ENCODE peak calls at places on chromosomes 11 and 22, in five cellular contexts. One of them, this sample, is unnamed.

GRCh38 chr11:110438017-110438416 is 8.3 kb downstream of the FDX1 start:
- DNase-seq in GM12878: no peak
- DNase-seq in K562: no peak
- DNase-seq in A549: no peak
- DNase-seq in H1: no peak
- DNase-seq in this sample: no peak

GRCh38 chr11:96384156-96384555 is 5.6 kb downstream of the CCDC82 start:
- DNase-seq in A549: no peak
- DNase-seq in H1: no peak
- DNase-seq in GM12878: no peak
- DNase-seq in K562: no peak
- DNase-seq in this sample: no peak

GRCh38 chr22:39699631-39700348 is 129.2 kb downstream of the CACNA1I start:
- DNase-seq in H1: no peak
- DNase-seq in A549: no peak
- DNase-seq in K562: no peak
- DNase-seq in GM12878: no peak
- DNase-seq in this sample: no peak

GRCh38 chr11:65116370-65117205 is 913 bp downstream of the ZNHIT2 start:
- DNase-seq in H1: peak
- DNase-seq in K562: peak
- DNase-seq in A549: no peak
- DNase-seq in GM12878: no peak
- DNase-seq in this sample: peak

GRCh38 chr11:27205269-27205668 is 157.7 kb downstream of the CCDC34 start:
- DNase-seq in K562: no peak
- DNase-seq in A549: no peak
- DNase-seq in H1: no peak
- DNase-seq in GM12878: no peak
- DNase-seq in this sample: no peak

GRCh38 chr22:27603111-27603822 is 198.3 kb downstream of the MN1 start:
- DNase-seq in GM12878: no peak
- DNase-seq in H1: no peak
- DNase-seq in A549: no peak
- DNase-seq in K562: no peak
- DNase-seq in this sample: no peak

GRCh38 chr11:84812351-84813083 is 814.6 kb downstream of the DLG2 start:
- DNase-seq in GM12878: no peak
- DNase-seq in H1: no peak
- DNase-seq in A549: no peak
- DNase-seq in K562: no peak
- DNase-seq in this sample: no peak

GRCh38 chr22:37198290-37199102 is 10.4 kb upstream of the C1QTNF6 start:
- DNase-seq in H1: peak
- DNase-seq in K562: peak
- DNase-seq in GM12878: no peak
- DNase-seq in A549: peak
- DNase-seq in this sample: peak

GRCh38 chr22:30879398-30879797 is 89.2 kb downstream of the MORC2 start:
- DNase-seq in K562: no peak
- DNase-seq in A549: no peak
- DNase-seq in H1: no peak
- DNase-seq in GM12878: no peak
- DNase-seq in this sample: no peak

GRCh38 chr11:75508051-75508561 is 17.6 kb downstream of the GDPD5 start:
- DNase-seq in A549: no peak
- DNase-seq in GM12878: peak
- DNase-seq in H1: no peak
- DNase-seq in K562: no peak
- DNase-seq in this sample: no peak

GRCh38 chr11:24575392-24575791 is 78.5 kb downstream of the LUZP2 start:
- DNase-seq in GM12878: no peak
- DNase-seq in H1: no peak
- DNase-seq in A549: no peak
- DNase-seq in K562: no peak
- DNase-seq in this sample: peak

GRCh38 chr11:45665933-45666647 is 668 bp upstream of the CHST1 start:
- DNase-seq in A549: no peak
- DNase-seq in GM12878: no peak
- DNase-seq in H1: peak
- DNase-seq in K562: no peak
- DNase-seq in this sample: no peak

GRCh38 chr11:77374611-77375031 is 73.1 kb upstream of the GDPD4 start:
- DNase-seq in GM12878: no peak
- DNase-seq in K562: no peak
- DNase-seq in H1: no peak
- DNase-seq in A549: no peak
- DNase-seq in this sample: peak

GRCh38 chr11:134124660-134125451 is 56.0 kb downstream of the JAM3 start:
- DNase-seq in H1: peak
- DNase-seq in K562: no peak
- DNase-seq in GM12878: no peak
- DNase-seq in A549: no peak
- DNase-seq in this sample: peak

GRCh38 chr22:30159561-30160353 is 79.5 kb downstream of the HORMAD2 start:
- DNase-seq in A549: peak
- DNase-seq in H1: no peak
- DNase-seq in K562: no peak
- DNase-seq in GM12878: no peak
- DNase-seq in this sample: peak

GRCh38 chr22:43114958-43115357 is 4.4 kb downstream of the BIK start:
- DNase-seq in A549: no peak
- DNase-seq in H1: no peak
- DNase-seq in K562: no peak
- DNase-seq in GM12878: no peak
- DNase-seq in this sample: no peak

GRCh38 chr22:32106930-32107329 is 52.2 kb downstream of the C22orf42 start:
- DNase-seq in A549: no peak
- DNase-seq in K562: no peak
- DNase-seq in H1: peak
- DNase-seq in GM12878: no peak
- DNase-seq in this sample: no peak

GRCh38 chr11:117218133-117218915 is 13.5 kb downstream of the PCSK7 start:
- DNase-seq in GM12878: no peak
- DNase-seq in A549: no peak
- DNase-seq in H1: no peak
- DNase-seq in K562: no peak
- DNase-seq in this sample: peak

GRCh38 chr11:47179655-47179991 is 2.9 kb upstream of the ARFGAP2 start:
- DNase-seq in GM12878: peak
- DNase-seq in K562: peak
- DNase-seq in A549: peak
- DNase-seq in H1: peak
- DNase-seq in this sample: peak

GRCh38 chr11:9138612-9139579 is 47.5 kb upstream of the SCUBE2 start:
- DNase-seq in A549: peak
- DNase-seq in H1: peak
- DNase-seq in GM12878: no peak
- DNase-seq in K562: no peak
- DNase-seq in this sample: peak
- TF ChIP-seq CEBPB in A549: no peak
- TF ChIP-seq CEBPB in H1: no peak
- TF ChIP-seq CEBPB in GM12878: no peak
- TF ChIP-seq CEBPB in K562: no peak
- TF ChIP-seq CEBPB in this sample: no peak

GRCh38 chr11:35115688-35116030 is 23.3 kb upstream of the CD44 start:
- DNase-seq in A549: no peak
- DNase-seq in GM12878: no peak
- DNase-seq in K562: no peak
- DNase-seq in H1: no peak
- DNase-seq in this sample: no peak
- TF ChIP-seq CEBPB in A549: no peak
- TF ChIP-seq CEBPB in GM12878: no peak
- TF ChIP-seq CEBPB in K562: no peak
- TF ChIP-seq CEBPB in H1: no peak
- TF ChIP-seq CEBPB in this sample: no peak

GRCh38 chr11:112253605-112254242 is 6.9 kb downstream of the PLET1 start:
- DNase-seq in A549: no peak
- DNase-seq in K562: no peak
- DNase-seq in H1: no peak
- DNase-seq in GM12878: no peak
- DNase-seq in this sample: no peak
- TF ChIP-seq CEBPB in A549: no peak
- TF ChIP-seq CEBPB in K562: peak
- TF ChIP-seq CEBPB in H1: no peak
- TF ChIP-seq CEBPB in GM12878: no peak
- TF ChIP-seq CEBPB in this sample: peak

DNA sequence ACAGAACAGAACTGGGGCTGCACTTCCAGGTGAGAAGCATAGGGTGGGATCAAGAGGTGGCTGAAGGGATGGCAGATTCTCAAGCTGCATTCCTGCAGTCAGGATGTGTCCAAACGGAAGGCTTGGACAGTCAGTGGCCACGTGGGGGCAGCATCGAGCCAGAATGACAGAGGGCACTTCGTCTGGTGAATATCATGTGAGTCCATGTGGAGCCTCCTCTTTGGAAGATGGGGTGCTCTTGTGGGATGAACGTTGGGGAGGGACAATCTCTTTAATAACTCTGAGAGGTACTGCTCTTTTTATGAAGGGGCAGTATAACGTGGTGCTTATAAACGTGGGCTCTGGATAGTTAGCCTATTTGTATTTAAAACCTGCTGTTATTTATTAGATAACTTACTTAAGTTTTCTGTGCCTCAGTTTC is 154.9 kb upstream of the NAV2 start:
- DNase-seq in A549: peak
- DNase-seq in H1: peak
- DNase-seq in K562: peak
- DNase-seq in GM12878: no peak
- DNase-seq in this sample: peak
- TF ChIP-seq CEBPB in A549: no peak
- TF ChIP-seq CEBPB in H1: no peak
- TF ChIP-seq CEBPB in K562: no peak
- TF ChIP-seq CEBPB in GM12878: no peak
- TF ChIP-seq CEBPB in this sample: no peak

GRCh38 chr11:107359701-107360100 is 97.9 kb downstream of the CWF19L2 start:
- DNase-seq in A549: no peak
- DNase-seq in GM12878: no peak
- DNase-seq in H1: no peak
- DNase-seq in K562: no peak
- DNase-seq in this sample: peak
- TF ChIP-seq CEBPB in A549: no peak
- TF ChIP-seq CEBPB in GM12878: no peak
- TF ChIP-seq CEBPB in H1: no peak
- TF ChIP-seq CEBPB in K562: no peak
- TF ChIP-seq CEBPB in this sample: no peak

DNA sequence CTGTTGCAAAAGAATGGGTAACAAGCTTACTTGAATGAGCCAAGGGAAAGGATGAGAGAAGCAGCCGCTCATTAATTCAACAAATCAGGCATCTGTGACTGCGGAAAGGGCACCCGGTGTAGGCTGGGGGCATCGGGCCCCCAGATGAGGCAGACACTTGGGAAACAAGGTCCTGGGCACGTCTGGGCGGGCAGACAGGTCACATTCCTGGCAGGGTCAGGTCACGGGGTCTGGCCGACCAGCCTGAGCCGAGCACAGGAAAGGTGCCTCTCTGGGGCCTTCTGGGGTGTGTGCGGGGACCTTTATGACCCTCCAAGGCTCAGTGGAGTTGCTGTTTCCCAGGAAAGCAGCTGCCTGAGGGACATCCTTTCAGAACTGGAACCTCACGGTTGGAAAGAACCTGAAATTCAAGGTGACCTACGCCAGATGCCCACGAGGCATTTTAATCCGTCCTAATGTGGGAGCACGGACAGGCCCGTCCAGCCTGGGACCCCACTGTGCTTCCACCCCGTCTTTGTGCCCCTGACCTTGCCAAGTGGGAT is 57.1 kb downstream of the ST14 start:
- DNase-seq in H1: peak
- DNase-seq in K562: no peak
- DNase-seq in GM12878: no peak
- DNase-seq in A549: no peak
- DNase-seq in this sample: no peak
- TF ChIP-seq CEBPB in H1: no peak
- TF ChIP-seq CEBPB in K562: no peak
- TF ChIP-seq CEBPB in GM12878: no peak
- TF ChIP-seq CEBPB in A549: no peak
- TF ChIP-seq CEBPB in this sample: no peak

This sample was measured in IMR-90.